ENCODE peak calls at places on chromosomes 12 and 14, in seven cellular contexts. One of them, this sample, is unnamed.

GRCh38 chr14:90548455-90548854 is 151.6 kb downstream of the CALM1 start:
- DNase-seq in cardiac muscle cell: no peak
- DNase-seq in MM.1S: no peak
- DNase-seq in OCI-LY7: no peak
- DNase-seq in lower lobe of right lung: no peak
- DNase-seq in psoas muscle: no peak
- DNase-seq in epithelial cell of proximal tubule: no peak
- DNase-seq in this sample: no peak

GRCh38 chr12:25491396-25491948 is 61.6 kb downstream of the LMNTD1 start:
- DNase-seq in cardiac muscle cell: no peak
- DNase-seq in MM.1S: no peak
- DNase-seq in OCI-LY7: no peak
- DNase-seq in lower lobe of right lung: no peak
- DNase-seq in psoas muscle: no peak
- DNase-seq in epithelial cell of proximal tubule: no peak
- DNase-seq in this sample: no peak

GRCh38 chr14:46769292-46769691 is 117.7 kb upstream of the RPL10L start:
- DNase-seq in cardiac muscle cell: no peak
- DNase-seq in MM.1S: peak
- DNase-seq in OCI-LY7: no peak
- DNase-seq in lower lobe of right lung: no peak
- DNase-seq in psoas muscle: no peak
- DNase-seq in epithelial cell of proximal tubule: no peak
- DNase-seq in this sample: no peak

GRCh38 chr12:54360717-54361456 is 3.4 kb downstream of the GPR84 start:
- DNase-seq in cardiac muscle cell: peak
- DNase-seq in MM.1S: peak
- DNase-seq in OCI-LY7: peak
- DNase-seq in lower lobe of right lung: peak
- DNase-seq in psoas muscle: peak
- DNase-seq in epithelial cell of proximal tubule: peak
- DNase-seq in this sample: no peak

GRCh38 chr12:2382391-2383155 is 329.8 kb downstream of the CACNA1C start:
- DNase-seq in cardiac muscle cell: no peak
- DNase-seq in MM.1S: peak
- DNase-seq in OCI-LY7: peak
- DNase-seq in lower lobe of right lung: no peak
- DNase-seq in psoas muscle: no peak
- DNase-seq in epithelial cell of proximal tubule: no peak
- DNase-seq in this sample: no peak

GRCh38 chr14:66070542-66071319 is 415.4 kb upstream of the CCDC196 start:
- DNase-seq in cardiac muscle cell: peak
- DNase-seq in MM.1S: peak
- DNase-seq in OCI-LY7: peak
- DNase-seq in lower lobe of right lung: no peak
- DNase-seq in psoas muscle: no peak
- DNase-seq in epithelial cell of proximal tubule: no peak
- DNase-seq in this sample: no peak

GRCh38 chr12:121537814-121538698 is 42.8 kb downstream of the KDM2B start:
- DNase-seq in cardiac muscle cell: peak
- DNase-seq in MM.1S: peak
- DNase-seq in OCI-LY7: peak
- DNase-seq in lower lobe of right lung: peak
- DNase-seq in psoas muscle: peak
- DNase-seq in epithelial cell of proximal tubule: no peak
- DNase-seq in this sample: no peak

GRCh38 chr14:39102265-39102968 is 618 bp downstream of the SEC23A start:
- DNase-seq in cardiac muscle cell: no peak
- DNase-seq in MM.1S: no peak
- DNase-seq in OCI-LY7: no peak
- DNase-seq in lower lobe of right lung: no peak
- DNase-seq in psoas muscle: no peak
- DNase-seq in epithelial cell of proximal tubule: no peak
- DNase-seq in this sample: no peak

GRCh38 chr14:89417469-89418225 is 614 bp upstream of the FOXN3 start:
- DNase-seq in cardiac muscle cell: peak
- DNase-seq in MM.1S: peak
- DNase-seq in OCI-LY7: peak
- DNase-seq in lower lobe of right lung: peak
- DNase-seq in psoas muscle: peak
- DNase-seq in epithelial cell of proximal tubule: no peak
- DNase-seq in this sample: no peak

GRCh38 chr14:99708449-99708848 is 24.4 kb downstream of the CYP46A1 start:
- DNase-seq in cardiac muscle cell: no peak
- DNase-seq in MM.1S: no peak
- DNase-seq in OCI-LY7: no peak
- DNase-seq in lower lobe of right lung: no peak
- DNase-seq in psoas muscle: no peak
- DNase-seq in epithelial cell of proximal tubule: no peak
- DNase-seq in this sample: no peak

GRCh38 chr14:33734387-33734786 is 216.5 kb downstream of the EGLN3 start:
- DNase-seq in cardiac muscle cell: no peak
- DNase-seq in MM.1S: no peak
- DNase-seq in OCI-LY7: no peak
- DNase-seq in lower lobe of right lung: no peak
- DNase-seq in psoas muscle: no peak
- DNase-seq in epithelial cell of proximal tubule: no peak
- DNase-seq in this sample: no peak

GRCh38 chr12:33724867-33725266 is 285.2 kb upstream of the SYT10 start:
- DNase-seq in cardiac muscle cell: no peak
- DNase-seq in MM.1S: no peak
- DNase-seq in OCI-LY7: no peak
- DNase-seq in lower lobe of right lung: no peak
- DNase-seq in psoas muscle: no peak
- DNase-seq in epithelial cell of proximal tubule: no peak
- DNase-seq in this sample: no peak

GRCh38 chr14:64682173-64682710 is 22.0 kb upstream of the PLEKHG3 start:
- DNase-seq in cardiac muscle cell: no peak
- DNase-seq in MM.1S: no peak
- DNase-seq in OCI-LY7: no peak
- DNase-seq in lower lobe of right lung: peak
- DNase-seq in psoas muscle: peak
- DNase-seq in epithelial cell of proximal tubule: peak
- DNase-seq in this sample: no peak

GRCh38 chr14:68468437-68469207 is 324.2 kb downstream of the ZFP36L1 start:
- DNase-seq in cardiac muscle cell: no peak
- DNase-seq in MM.1S: no peak
- DNase-seq in OCI-LY7: no peak
- DNase-seq in lower lobe of right lung: no peak
- DNase-seq in psoas muscle: no peak
- DNase-seq in epithelial cell of proximal tubule: peak
- DNase-seq in this sample: no peak

GRCh38 chr14:50001999-50002925 is 109.4 kb downstream of the ARF6 start:
- DNase-seq in cardiac muscle cell: no peak
- DNase-seq in MM.1S: peak
- DNase-seq in OCI-LY7: peak
- DNase-seq in lower lobe of right lung: peak
- DNase-seq in psoas muscle: peak
- DNase-seq in epithelial cell of proximal tubule: no peak
- DNase-seq in this sample: no peak

GRCh38 chr12:102833687-102834435 is 83.2 kb downstream of the PAH start:
- DNase-seq in cardiac muscle cell: peak
- DNase-seq in MM.1S: peak
- DNase-seq in OCI-LY7: no peak
- DNase-seq in lower lobe of right lung: no peak
- DNase-seq in psoas muscle: no peak
- DNase-seq in epithelial cell of proximal tubule: no peak
- DNase-seq in this sample: peak

GRCh38 chr12:123457980-123458779 is at the start of gene SNRNP35:
- DNase-seq in cardiac muscle cell: peak
- DNase-seq in MM.1S: peak
- DNase-seq in OCI-LY7: peak
- DNase-seq in lower lobe of right lung: peak
- DNase-seq in psoas muscle: peak
- DNase-seq in epithelial cell of proximal tubule: no peak
- DNase-seq in this sample: peak
- TF ChIP-seq CTCF in cardiac muscle cell: no peak
- TF ChIP-seq CTCF in MM.1S: no peak
- TF ChIP-seq CTCF in OCI-LY7: no peak
- TF ChIP-seq CTCF in lower lobe of right lung: no peak
- TF ChIP-seq CTCF in psoas muscle: no peak
- TF ChIP-seq CTCF in epithelial cell of proximal tubule: no peak
- TF ChIP-seq CTCF in this sample: no peak

GRCh38 chr12:92466391-92467305 is 236.1 kb upstream of the PLEKHG7 start:
- DNase-seq in cardiac muscle cell: peak
- DNase-seq in MM.1S: peak
- DNase-seq in OCI-LY7: peak
- DNase-seq in lower lobe of right lung: no peak
- DNase-seq in psoas muscle: peak
- DNase-seq in epithelial cell of proximal tubule: no peak
- DNase-seq in this sample: no peak

GRCh38 chr12:92470608-92471021 is 232.2 kb upstream of the PLEKHG7 start:
- DNase-seq in cardiac muscle cell: no peak
- DNase-seq in MM.1S: peak
- DNase-seq in OCI-LY7: peak
- DNase-seq in lower lobe of right lung: no peak
- DNase-seq in psoas muscle: no peak
- DNase-seq in epithelial cell of proximal tubule: no peak
- DNase-seq in this sample: no peak

GRCh38 chr12:92467886-92468285 is 234.9 kb upstream of the PLEKHG7 start:
- DNase-seq in cardiac muscle cell: no peak
- DNase-seq in MM.1S: no peak
- DNase-seq in OCI-LY7: peak
- DNase-seq in lower lobe of right lung: no peak
- DNase-seq in psoas muscle: no peak
- DNase-seq in epithelial cell of proximal tubule: no peak
- DNase-seq in this sample: no peak

GRCh38 chr12:92469837-92470236 is 233.0 kb upstream of the PLEKHG7 start:
- DNase-seq in cardiac muscle cell: no peak
- DNase-seq in MM.1S: no peak
- DNase-seq in OCI-LY7: peak
- DNase-seq in lower lobe of right lung: no peak
- DNase-seq in psoas muscle: peak
- DNase-seq in epithelial cell of proximal tubule: no peak
- DNase-seq in this sample: no peak

GRCh38 chr12:92468358-92469020 is 234.3 kb upstream of the PLEKHG7 start:
- DNase-seq in cardiac muscle cell: no peak
- DNase-seq in MM.1S: no peak
- DNase-seq in OCI-LY7: peak
- DNase-seq in lower lobe of right lung: no peak
- DNase-seq in psoas muscle: no peak
- DNase-seq in epithelial cell of proximal tubule: no peak
- DNase-seq in this sample: no peak
- H3K4me3 ChIP-seq in cardiac muscle cell: no peak
- H3K4me3 ChIP-seq in MM.1S: peak
- H3K4me3 ChIP-seq in OCI-LY7: peak
- H3K4me3 ChIP-seq in lower lobe of right lung: no peak
- H3K4me3 ChIP-seq in psoas muscle: peak
- H3K4me3 ChIP-seq in epithelial cell of proximal tubule: no peak
- H3K4me3 ChIP-seq in this sample: no peak

GRCh38 chr14:74947353-74948227 is 7.8 kb downstream of the PGF start:
- DNase-seq in cardiac muscle cell: no peak
- DNase-seq in MM.1S: no peak
- DNase-seq in OCI-LY7: no peak
- DNase-seq in lower lobe of right lung: no peak
- DNase-seq in psoas muscle: no peak
- DNase-seq in epithelial cell of proximal tubule: no peak
- DNase-seq in this sample: no peak

GRCh38 chr14:74945852-74946658 is 9.3 kb downstream of the PGF start:
- DNase-seq in cardiac muscle cell: peak
- DNase-seq in MM.1S: peak
- DNase-seq in OCI-LY7: peak
- DNase-seq in lower lobe of right lung: peak
- DNase-seq in psoas muscle: peak
- DNase-seq in epithelial cell of proximal tubule: no peak
- DNase-seq in this sample: peak

GRCh38 chr14:74948228-74949175 is 6.9 kb downstream of the PGF start:
- DNase-seq in cardiac muscle cell: no peak
- DNase-seq in MM.1S: no peak
- DNase-seq in OCI-LY7: no peak
- DNase-seq in lower lobe of right lung: no peak
- DNase-seq in psoas muscle: no peak
- DNase-seq in epithelial cell of proximal tubule: no peak
- DNase-seq in this sample: no peak

GRCh38 chr14:74945261-74945851 is 10.0 kb downstream of the PGF start:
- DNase-seq in cardiac muscle cell: peak
- DNase-seq in MM.1S: peak
- DNase-seq in OCI-LY7: peak
- DNase-seq in lower lobe of right lung: no peak
- DNase-seq in psoas muscle: peak
- DNase-seq in epithelial cell of proximal tubule: no peak
- DNase-seq in this sample: no peak

DNA sequence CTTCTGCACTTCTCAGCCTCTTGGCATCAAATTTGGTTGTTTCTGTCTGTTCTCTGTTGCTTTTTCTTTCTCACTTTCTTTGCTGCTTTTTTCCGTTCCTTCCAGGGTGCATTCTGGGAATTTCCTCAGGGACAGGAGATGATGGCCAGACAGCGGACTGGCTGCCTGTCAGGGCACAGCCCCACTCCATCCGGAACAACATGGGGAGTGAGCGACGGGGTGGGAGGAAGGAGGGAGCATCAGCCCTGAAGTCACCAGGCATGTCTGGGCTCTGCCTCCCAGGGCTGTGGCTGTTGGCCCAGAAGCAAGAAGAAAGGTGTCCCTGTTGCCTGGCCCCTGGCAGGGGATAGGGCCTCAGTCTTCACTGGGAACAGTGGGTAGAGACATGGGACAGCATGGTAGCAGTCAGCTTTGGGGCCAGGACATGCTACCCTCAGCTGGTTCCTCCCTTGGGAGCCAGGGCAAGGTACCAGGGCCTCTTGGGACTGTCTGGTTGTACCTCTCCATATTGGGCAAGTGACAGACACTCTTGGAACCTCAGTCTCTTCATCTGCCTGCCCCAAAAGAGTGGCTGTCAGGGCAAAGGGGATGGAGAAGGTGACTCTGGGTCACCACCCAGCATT is 8.6 kb downstream of the PGF start:
- DNase-seq in cardiac muscle cell: no peak
- DNase-seq in MM.1S: no peak
- DNase-seq in OCI-LY7: no peak
- DNase-seq in lower lobe of right lung: no peak
- DNase-seq in psoas muscle: no peak
- DNase-seq in epithelial cell of proximal tubule: no peak
- DNase-seq in this sample: no peak
- TF ChIP-seq CTCF in cardiac muscle cell: no peak
- TF ChIP-seq CTCF in MM.1S: no peak
- TF ChIP-seq CTCF in OCI-LY7: no peak
- TF ChIP-seq CTCF in lower lobe of right lung: peak
- TF ChIP-seq CTCF in psoas muscle: no peak
- TF ChIP-seq CTCF in epithelial cell of proximal tubule: no peak
- TF ChIP-seq CTCF in this sample: no peak

GRCh38 chr14:62307844-62308243 is 545.6 kb downstream of the SNAPC1 start:
- DNase-seq in cardiac muscle cell: no peak
- DNase-seq in MM.1S: no peak
- DNase-seq in OCI-LY7: no peak
- DNase-seq in lower lobe of right lung: no peak
- DNase-seq in psoas muscle: no peak
- DNase-seq in epithelial cell of proximal tubule: no peak
- DNase-seq in this sample: no peak
- H3K4me3 ChIP-seq in cardiac muscle cell: no peak
- H3K4me3 ChIP-seq in MM.1S: no peak
- H3K4me3 ChIP-seq in OCI-LY7: no peak
- H3K4me3 ChIP-seq in lower lobe of right lung: no peak
- H3K4me3 ChIP-seq in psoas muscle: no peak
- H3K4me3 ChIP-seq in epithelial cell of proximal tubule: no peak
- H3K4me3 ChIP-seq in this sample: no peak